ENCODE peak calls at places on chromosome 6, in ten cellular contexts. N, F, G, O, M, U, V, W, A and X are unnamed samples.

GRCh38 chr6:83114164-83114563 is 46.7 kb downstream of the DOP1A start:
- DNase-seq in N (no peak), F (no peak), G (no peak), O (no peak), M (no peak), U (no peak), V (no peak), W (peak), A (no peak), X (no peak)

GRCh38 chr6:29553268-29554057 is 6.1 kb downstream of the UBD start:
- DNase-seq in N (peak), F (no peak), G (no peak), O (peak), M (peak), U (peak), V (no peak), W (peak), A (peak), X (peak)

GRCh38 chr6:137738931-137739504 is 128.0 kb upstream of the TNFAIP3 start:
- DNase-seq in N (no peak), F (no peak), G (no peak), O (no peak), M (no peak), U (no peak), V (no peak), W (no peak), A (no peak), X (no peak)

GRCh38 chr6:150068786-150069648 is at the start of gene ULBP3:
- DNase-seq in N (peak), F (peak), G (peak), O (peak), M (peak), U (peak), V (no peak), W (peak), A (peak), X (peak)

GRCh38 chr6:31568537-31568961 is 3.5 kb upstream of the LTA start:
- DNase-seq in N (no peak), F (no peak), G (no peak), O (no peak), M (no peak), U (peak), V (no peak), W (no peak), A (no peak), X (no peak)

GRCh38 chr6:63804381-63804956 is 168.9 kb downstream of the PHF3 start:
- DNase-seq in N (no peak), F (no peak), G (peak), O (no peak), M (peak), U (no peak), V (no peak), W (peak), A (no peak), X (no peak)

GRCh38 chr6:54244430-54244829 is 63.8 kb upstream of the TINAG start:
- DNase-seq in N (peak), F (no peak), G (peak), O (no peak), M (no peak), U (no peak), V (no peak), W (peak), A (no peak), X (no peak)

GRCh38 chr6:115838763-115839401 is 221.8 kb downstream of the FRK start:
- DNase-seq in N (peak), F (no peak), G (peak), O (no peak), M (peak), U (no peak), V (peak), W (peak), A (peak), X (no peak)

GRCh38 chr6:47080083-47080596 is 38.0 kb upstream of the ADGRF1 start:
- DNase-seq in N (no peak), F (no peak), G (no peak), O (no peak), M (no peak), U (no peak), V (no peak), W (no peak), A (no peak), X (no peak)

GRCh38 chr6:47076422-47077344 is 34.6 kb upstream of the ADGRF1 start:
- DNase-seq in N (no peak), F (no peak), G (no peak), O (no peak), M (no peak), U (no peak), V (peak), W (peak), A (peak), X (no peak)

GRCh38 chr6:47078991-47079390 is 36.9 kb upstream of the ADGRF1 start:
- DNase-seq in N (no peak), F (no peak), G (no peak), O (no peak), M (no peak), U (no peak), V (no peak), W (no peak), A (no peak), X (no peak)

GRCh38 chr6:47075741-47076421 is 33.7 kb upstream of the ADGRF1 start:
- DNase-seq in N (no peak), F (no peak), G (peak), O (no peak), M (no peak), U (no peak), V (no peak), W (no peak), A (no peak), X (no peak)

DNA sequence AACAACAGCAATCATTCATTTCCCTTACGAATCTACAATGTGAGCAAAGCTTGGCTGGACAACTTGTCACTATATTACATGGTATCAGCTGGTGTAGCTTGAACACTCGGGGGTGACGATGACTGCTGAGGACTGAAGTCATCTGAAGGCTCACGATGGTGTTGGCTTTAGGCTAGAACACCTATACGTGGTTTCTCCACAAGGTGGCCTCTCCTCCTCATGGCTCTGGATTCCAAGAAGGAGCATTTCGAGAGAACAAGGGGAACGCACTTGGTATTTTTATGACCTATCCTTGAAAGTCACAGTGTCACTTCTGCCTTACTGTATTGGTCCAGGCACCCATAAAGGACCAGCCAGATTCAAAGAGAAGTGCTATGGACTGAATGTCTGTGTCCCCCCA is 37.5 kb upstream of the ADGRF1 start:
- DNase-seq in N (no peak), F (no peak), G (no peak), O (no peak), M (no peak), U (no peak), V (no peak), W (no peak), A (no peak), X (no peak)
- TF ChIP-seq CTCF in N (peak), F (no peak), G (no peak), O (no peak), M (peak), U (no peak), V (peak), W (peak), A (no peak), X (no peak)

GRCh38 chr6:154471609-154472362 is 38.7 kb downstream of the CNKSR3 start:
- DNase-seq in N (no peak), F (no peak), G (no peak), O (no peak), M (no peak), U (no peak), V (no peak), W (no peak), A (no peak), X (no peak)
- H3K27ac ChIP-seq in N (no peak), F (no peak), G (no peak), O (peak), M (no peak), U (no peak), V (no peak), W (peak), A (no peak), X (no peak)

GRCh38 chr6:73258721-73259120 is 4.3 kb downstream of the KHDC1 start:
- DNase-seq in N (no peak), F (no peak), G (no peak), O (no peak), M (no peak), U (no peak), V (no peak), W (no peak), A (no peak), X (no peak)

GRCh38 chr6:73264446-73264845 is 1.4 kb upstream of the KHDC1 start:
- DNase-seq in N (no peak), F (no peak), G (peak), O (no peak), M (no peak), U (no peak), V (no peak), W (no peak), A (no peak), X (no peak)

GRCh38 chr6:73263570-73263909 is 544 bp upstream of the KHDC1 start:
- DNase-seq in N (no peak), F (no peak), G (no peak), O (no peak), M (no peak), U (no peak), V (no peak), W (peak), A (no peak), X (no peak)

GRCh38 chr6:73262701-73263569 is at the start of gene KHDC1:
- DNase-seq in N (peak), F (no peak), G (peak), O (no peak), M (peak), U (peak), V (peak), W (peak), A (peak), X (peak)
- TF ChIP-seq CTCF in N (no peak), F (no peak), G (no peak), O (no peak), M (peak), U (no peak), V (peak), W (peak), A (no peak), X (no peak)

GRCh38 chr6:73943401-73943800 is 247.4 kb downstream of the CD109 start:
- DNase-seq in N (no peak), F (no peak), G (no peak), O (no peak), M (no peak), U (no peak), V (no peak), W (no peak), A (no peak), X (no peak)

GRCh38 chr6:73943930-73944652 is 248.1 kb downstream of the CD109 start:
- DNase-seq in N (no peak), F (no peak), G (no peak), O (no peak), M (no peak), U (no peak), V (no peak), W (no peak), A (no peak), X (no peak)

GRCh38 chr6:73941892-73942291 is 245.9 kb downstream of the CD109 start:
- DNase-seq in N (no peak), F (no peak), G (no peak), O (no peak), M (no peak), U (no peak), V (no peak), W (no peak), A (no peak), X (no peak)

GRCh38 chr6:73937805-73938204 is 241.8 kb downstream of the CD109 start:
- DNase-seq in N (no peak), F (no peak), G (no peak), O (no peak), M (no peak), U (no peak), V (no peak), W (no peak), A (no peak), X (no peak)

DNA sequence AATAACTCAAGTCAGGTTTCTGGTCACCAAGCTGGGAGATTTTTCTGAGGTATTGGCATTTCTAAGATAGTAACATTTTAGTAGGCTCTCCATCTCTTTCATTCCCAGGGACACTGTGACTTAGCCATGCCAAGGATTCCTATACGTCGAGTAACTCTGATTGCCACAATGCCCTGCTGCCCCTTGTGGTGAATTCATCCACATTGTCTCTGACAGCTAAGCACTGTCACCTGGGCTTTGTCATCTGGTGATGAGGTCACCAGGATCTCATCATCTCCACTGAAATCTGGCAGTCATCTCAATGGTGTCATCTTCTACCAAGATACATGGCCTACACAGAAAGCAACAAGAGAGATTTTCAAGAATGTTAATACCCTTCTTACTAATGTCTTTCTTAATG is 246.6 kb downstream of the CD109 start:
- DNase-seq in N (peak), F (no peak), G (no peak), O (no peak), M (peak), U (no peak), V (no peak), W (no peak), A (no peak), X (no peak)
- H3K27ac ChIP-seq in N (no peak), F (no peak), G (no peak), O (no peak), M (no peak), U (no peak), V (no peak), W (no peak), A (no peak), X (no peak)

GRCh38 chr6:126804255-126805064 is 314.0 kb upstream of the RSPO3 start:
- DNase-seq in N (peak), F (no peak), G (peak), O (no peak), M (peak), U (no peak), V (peak), W (peak), A (peak), X (no peak)
- TF ChIP-seq CTCF in N (peak), F (peak), G (peak), O (peak), M (peak), U (peak), V (peak), W (peak), A (peak), X (peak)

GRCh38 chr6:24405262-24405661 is 2.5 kb downstream of the MRS2 start:
- DNase-seq in N (no peak), F (no peak), G (no peak), O (no peak), M (no peak), U (no peak), V (no peak), W (no peak), A (no peak), X (no peak)

GRCh38 chr6:24401458-24401857 is 1.3 kb upstream of the MRS2 start:
- DNase-seq in N (no peak), F (no peak), G (no peak), O (no peak), M (no peak), U (no peak), V (no peak), W (no peak), A (no peak), X (no peak)

GRCh38 chr6:24408719-24409410 is 6.1 kb downstream of the MRS2 start:
- DNase-seq in N (no peak), F (no peak), G (no peak), O (no peak), M (no peak), U (no peak), V (no peak), W (no peak), A (no peak), X (no peak)

GRCh38 chr6:24402697-24403500 is at the start of gene MRS2:
- DNase-seq in N (peak), F (peak), G (peak), O (peak), M (peak), U (peak), V (peak), W (peak), A (peak), X (peak)

DNA sequence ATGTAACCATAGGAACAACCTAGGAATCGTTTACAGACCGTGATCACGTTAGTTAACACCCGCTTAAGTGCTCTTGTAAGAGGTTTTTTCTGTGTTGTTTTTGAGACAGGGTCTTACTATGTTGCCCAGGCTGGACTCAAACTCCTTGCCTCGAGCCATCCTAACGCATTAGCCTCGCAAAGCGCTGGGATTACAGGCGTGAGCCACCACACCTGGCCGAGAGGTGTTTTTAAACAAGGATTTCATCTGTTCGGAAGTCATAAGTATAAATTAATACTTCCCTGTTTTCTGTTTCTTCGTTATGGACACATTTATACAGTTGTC is 727 bp downstream of the MRS2 start:
- DNase-seq in N (no peak), F (no peak), G (peak), O (no peak), M (no peak), U (no peak), V (no peak), W (no peak), A (no peak), X (no peak)
- H3K27ac ChIP-seq in N (no peak), F (peak), G (peak), O (peak), M (no peak), U (peak), V (peak), W (peak), A (no peak), X (peak)